ENCODE peak calls at places on chromosomes 1 and 21, in nine cellular contexts. Z is A549; Y is brain microvascular endothelial cell; C is HL-60; W is astrocyte; J is A673; V is CD8-positive, alpha-beta T cell; I is neural progenitor cell; N is cardiac muscle cell. A is an unnamed sample.

GRCh38 chr1:5755552-5756125 is 236.6 kb downstream of the NPHP4 start:
- DNase-seq in Z (no peak), Y (no peak), C (no peak), W (no peak), J (no peak), V (no peak), I (no peak), N (no peak), A (no peak)

GRCh38 chr1:9289090-9289534 is 3.6 kb upstream of the SPSB1 start:
- DNase-seq in Z (peak; percentile 75), Y (peak; percentile 81), C (peak; percentile 44), W (no peak), J (peak; percentile 78), V (peak; percentile 94), I (peak; percentile 77), N (peak; percentile 55), A (peak; percentile 61)

GRCh38 chr1:16905856-16906702 is 10.3 kb downstream of the RNU1-2 start:
- DNase-seq in Z (no peak), Y (peak; percentile 51), C (no peak), W (no peak), J (no peak), V (no peak), I (no peak), N (no peak), A (peak; percentile 51)

GRCh38 chr1:94713472-94714141 is 106.5 kb upstream of the SLC44A3 start:
- DNase-seq in Z (peak; percentile 87), Y (peak; percentile 91), C (peak; percentile 97), W (peak; percentile 95), J (no peak), V (no peak), I (no peak), N (peak; percentile 36), A (peak; percentile 98)

GRCh38 chr1:236545621-236546169 is 21.9 kb downstream of the LGALS8 start:
- DNase-seq in Z (no peak), Y (no peak), C (no peak), W (no peak), J (no peak), V (no peak), I (no peak), N (no peak), A (no peak)

GRCh38 chr1:175479521-175480342 is 263.7 kb downstream of the TNR start:
- DNase-seq in Z (no peak), Y (peak; percentile 3), C (no peak), W (peak; percentile 95), J (no peak), V (no peak), I (no peak), N (no peak), A (no peak)

GRCh38 chr1:8941906-8942305 is 3.8 kb upstream of the CA6 start:
- DNase-seq in Z (peak; percentile 35), Y (peak; percentile 65), C (no peak), W (peak; percentile 91), J (peak; percentile 28), V (no peak), I (no peak), N (no peak), A (peak; percentile 83)

GRCh38 chr1:117106478-117106877 is 15.1 kb downstream of the TRIM45 start:
- DNase-seq in Z (no peak), Y (no peak), C (no peak), W (no peak), J (no peak), V (no peak), I (no peak), N (no peak), A (peak; percentile 4)

GRCh38 chr1:112957133-112957812 is 1.3 kb upstream of the SLC16A1 start:
- DNase-seq in Z (peak; percentile 76), Y (peak; percentile 88), C (no peak), W (peak; percentile 89), J (peak; percentile 89), V (peak; percentile 19), I (peak; percentile 12), N (peak; percentile 62), A (peak; percentile 87)

GRCh38 chr1:7478142-7478796 is 292.8 kb upstream of the VAMP3 start:
- DNase-seq in Z (no peak), Y (no peak), C (no peak), W (no peak), J (peak; percentile 71), V (no peak), I (no peak), N (no peak), A (no peak)

GRCh38 chr1:182054698-182055326 is 6.7 kb downstream of the ZNF648 start:
- DNase-seq in Z (peak; percentile 47), Y (peak; percentile 6), C (no peak), W (no peak), J (peak; percentile 64), V (peak; percentile 64), I (peak; percentile 87), N (peak; percentile 36), A (peak; percentile 38)

GRCh38 chr21:42187976-42188653 is 30.8 kb upstream of the ABCG1 start:
- DNase-seq in Z (no peak), Y (no peak), C (no peak), W (peak; percentile 13), J (no peak), V (peak; percentile 78), I (no peak), N (no peak), A (peak; percentile 12)

GRCh38 chr21:42010507-42011493 is 640 bp upstream of the ZBTB21 start:
- DNase-seq in Z (no peak), Y (no peak), C (no peak), W (peak; percentile 16), J (peak; percentile 37), V (peak; percentile 38), I (peak; percentile 74), N (peak; percentile 63), A (peak; percentile 37)

GRCh38 chr1:110464340-110464739 is 13.4 kb downstream of the PROK1 start:
- DNase-seq in Z (peak; percentile 33), Y (no peak), C (no peak), W (peak; percentile 76), J (no peak), V (no peak), I (no peak), N (no peak), A (peak; percentile 37)

GRCh38 chr1:27011058-27011764 is 1.4 kb downstream of the TENT5B start:
- DNase-seq in Z (peak; percentile 81), Y (peak; percentile 79), C (no peak), W (peak; percentile 83), J (peak; percentile 74), V (no peak), I (peak; percentile 89), N (peak; percentile 48), A (peak; percentile 91)
- H3K27ac ChIP-seq in Z (peak overlapping the region; percentile 72), Y (no peak overlapping the region), C (no peak overlapping the region), W (peak overlapping the region; percentile 39), J (no peak overlapping the region), V (no peak overlapping the region), I (no peak overlapping the region), N (peak overlapping the region; percentile 5), A (peak overlapping the region; percentile 88)

GRCh38 chr1:37514350-37515184 is at the start of gene MEAF6:
- DNase-seq in Z (peak; percentile 72), Y (peak; percentile 62), C (peak; percentile 65), W (peak; percentile 58), J (peak; percentile 88), V (peak; percentile 85), I (peak; percentile 95), N (peak; percentile 92), A (peak; percentile 77)
- H3K27ac ChIP-seq in Z (peak within 1 kb of the TSS; percentile 99), Y (peak within 1 kb of the TSS; percentile 66), C (peak within 1 kb of the TSS; percentile 80), W (peak within 1 kb of the TSS; percentile 92), J (peak within 1 kb of the TSS; percentile 92), V (peak within 1 kb of the TSS; percentile 78), I (no peak within 1 kb of the TSS), N (peak within 1 kb of the TSS; percentile 79), A (peak within 1 kb of the TSS; percentile 92)

DNA sequence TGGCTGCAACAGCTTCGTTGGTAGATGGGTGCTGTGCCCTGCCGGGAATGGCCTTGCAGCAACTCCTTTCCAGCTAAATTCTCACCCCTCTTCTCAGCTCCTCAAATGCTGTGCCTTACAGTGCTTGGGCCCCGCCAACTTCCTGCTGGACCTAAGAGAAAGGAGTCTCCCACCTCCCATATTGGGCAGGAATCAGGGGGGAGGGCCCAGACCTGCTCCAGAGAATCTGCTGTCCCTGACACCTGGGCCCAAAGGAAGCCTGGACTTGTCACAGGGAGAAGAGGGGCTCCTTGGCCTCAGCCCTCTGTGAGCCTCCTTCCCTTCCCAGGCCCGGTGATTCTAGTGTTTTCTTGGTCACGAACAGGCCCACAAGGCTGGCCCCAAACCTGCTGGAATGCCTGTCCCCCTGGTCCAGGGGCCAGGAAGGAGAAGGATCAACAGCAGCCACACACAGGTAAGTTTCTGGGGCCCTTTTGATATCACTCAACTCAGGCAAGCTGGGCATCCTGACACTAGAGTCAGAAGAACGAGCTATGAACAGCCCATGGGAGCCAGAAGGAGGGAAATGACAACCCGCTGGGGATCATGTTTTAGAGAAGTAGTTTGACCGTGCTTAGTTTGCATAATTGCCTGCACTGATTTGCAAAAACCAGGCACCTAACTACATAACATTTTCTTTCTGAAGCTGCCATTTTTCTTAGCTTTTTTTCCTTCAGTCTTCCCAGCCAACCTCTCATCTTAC is 86.2 kb downstream of the CD247 start:
- DNase-seq in Z (no peak), Y (no peak), C (no peak), W (no peak), J (no peak), V (no peak), I (no peak), N (no peak), A (no peak)
- H3K27ac ChIP-seq in Z (no peak overlapping the region), Y (no peak overlapping the region), C (no peak overlapping the region), W (no peak overlapping the region), J (no peak overlapping the region), V (no peak overlapping the region), I (no peak overlapping the region), N (peak overlapping the region; percentile 85), A (no peak overlapping the region)

DNA sequence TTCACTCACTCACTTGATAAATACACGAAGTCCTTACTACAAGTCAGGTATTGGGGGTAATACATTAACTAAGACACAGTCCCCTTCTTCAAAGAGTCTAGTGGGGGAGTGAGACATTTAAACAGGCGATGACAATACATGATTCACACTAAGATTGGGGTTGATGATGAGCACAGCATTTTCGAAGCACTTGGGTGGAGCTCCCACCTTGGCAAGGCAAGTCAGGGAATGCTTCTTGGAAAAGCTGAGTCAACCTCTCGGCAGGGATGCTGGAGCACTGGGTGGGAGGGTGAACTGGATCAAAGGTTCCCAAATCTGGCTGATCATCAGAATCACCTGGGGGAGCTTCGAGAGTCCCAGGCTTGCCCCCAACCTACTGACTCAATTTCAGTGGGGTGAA is 57.9 kb upstream of the ENAH start:
- DNase-seq in Z (peak; percentile 81), Y (no peak), C (no peak), W (peak; percentile 86), J (no peak), V (no peak), I (no peak), N (no peak), A (peak; percentile 76)
- H3K27ac ChIP-seq in Z (peak overlapping the region; percentile 70), Y (no peak overlapping the region), C (no peak overlapping the region), W (no peak overlapping the region), J (no peak overlapping the region), V (no peak overlapping the region), I (no peak overlapping the region), N (no peak overlapping the region), A (no peak overlapping the region)

A was measured in mammary epithelial cell.